ENCODE peak calls at places on chromosomes 5 and 9, in six cellular contexts. One of them, this sample, is unnamed.

GRCh38 chr9:98314381-98315066 is 59.1 kb upstream of the TBC1D2 start:
- DNase-seq in naive thymus-derived CD8-positive, alpha-beta T cell: no peak
- DNase-seq in ureter: no peak
- DNase-seq in HFFc6: peak
- DNase-seq in B cell: no peak
- DNase-seq in activated effector memory CD4-positive, alpha-beta T cell treated with Interleukin-2 at 50 U/mL for 16 hours: no peak
- DNase-seq in this sample: peak

GRCh38 chr9:131803758-131804411 is 64.0 kb upstream of the RAPGEF1 start:
- DNase-seq in activated effector memory CD4-positive, alpha-beta T cell treated with Interleukin-2 at 50 U/mL for 16 hours: no peak
- DNase-seq in ureter: no peak
- DNase-seq in naive thymus-derived CD8-positive, alpha-beta T cell: no peak
- DNase-seq in HFFc6: no peak
- DNase-seq in B cell: no peak
- DNase-seq in this sample: no peak

GRCh38 chr9:18256574-18256973 is 217.4 kb upstream of the ADAMTSL1 start:
- DNase-seq in ureter: no peak
- DNase-seq in B cell: no peak
- DNase-seq in naive thymus-derived CD8-positive, alpha-beta T cell: no peak
- DNase-seq in activated effector memory CD4-positive, alpha-beta T cell treated with Interleukin-2 at 50 U/mL for 16 hours: no peak
- DNase-seq in HFFc6: peak
- DNase-seq in this sample: peak

GRCh38 chr5:106205916-106206571 is 1464.7 kb downstream of the EFNA5 start:
- DNase-seq in ureter: no peak
- DNase-seq in HFFc6: no peak
- DNase-seq in B cell: no peak
- DNase-seq in naive thymus-derived CD8-positive, alpha-beta T cell: no peak
- DNase-seq in activated effector memory CD4-positive, alpha-beta T cell treated with Interleukin-2 at 50 U/mL for 16 hours: no peak
- DNase-seq in this sample: no peak

GRCh38 chr9:97853056-97853843 is at the start of gene FOXE1:
- DNase-seq in ureter: no peak
- DNase-seq in HFFc6: no peak
- DNase-seq in naive thymus-derived CD8-positive, alpha-beta T cell: no peak
- DNase-seq in B cell: peak
- DNase-seq in activated effector memory CD4-positive, alpha-beta T cell treated with Interleukin-2 at 50 U/mL for 16 hours: no peak
- DNase-seq in this sample: no peak

GRCh38 chr9:124590886-124591641 is 83.9 kb upstream of the NR5A1 start:
- DNase-seq in B cell: no peak
- DNase-seq in ureter: no peak
- DNase-seq in activated effector memory CD4-positive, alpha-beta T cell treated with Interleukin-2 at 50 U/mL for 16 hours: no peak
- DNase-seq in naive thymus-derived CD8-positive, alpha-beta T cell: no peak
- DNase-seq in HFFc6: no peak
- DNase-seq in this sample: no peak

GRCh38 chr9:135992486-135993408 is 31.6 kb upstream of the UBAC1 start:
- DNase-seq in HFFc6: peak
- DNase-seq in activated effector memory CD4-positive, alpha-beta T cell treated with Interleukin-2 at 50 U/mL for 16 hours: peak
- DNase-seq in naive thymus-derived CD8-positive, alpha-beta T cell: peak
- DNase-seq in ureter: peak
- DNase-seq in B cell: peak
- DNase-seq in this sample: peak

GRCh38 chr5:61817472-61818326 is 485.6 kb downstream of the ZSWIM6 start:
- DNase-seq in HFFc6: peak
- DNase-seq in ureter: no peak
- DNase-seq in B cell: no peak
- DNase-seq in activated effector memory CD4-positive, alpha-beta T cell treated with Interleukin-2 at 50 U/mL for 16 hours: no peak
- DNase-seq in naive thymus-derived CD8-positive, alpha-beta T cell: no peak
- DNase-seq in this sample: peak

GRCh38 chr9:133547116-133547515 is 12.6 kb downstream of the ADAMTSL2 start:
- DNase-seq in ureter: no peak
- DNase-seq in B cell: no peak
- DNase-seq in HFFc6: no peak
- DNase-seq in naive thymus-derived CD8-positive, alpha-beta T cell: no peak
- DNase-seq in activated effector memory CD4-positive, alpha-beta T cell treated with Interleukin-2 at 50 U/mL for 16 hours: no peak
- DNase-seq in this sample: no peak

GRCh38 chr5:108326982-108327381 is 54.9 kb downstream of the FBXL17 start:
- DNase-seq in HFFc6: no peak
- DNase-seq in naive thymus-derived CD8-positive, alpha-beta T cell: no peak
- DNase-seq in activated effector memory CD4-positive, alpha-beta T cell treated with Interleukin-2 at 50 U/mL for 16 hours: no peak
- DNase-seq in ureter: no peak
- DNase-seq in B cell: no peak
- DNase-seq in this sample: no peak

GRCh38 chr5:153159611-153160010 is 330.9 kb upstream of the GRIA1 start:
- DNase-seq in ureter: no peak
- DNase-seq in naive thymus-derived CD8-positive, alpha-beta T cell: no peak
- DNase-seq in B cell: no peak
- DNase-seq in HFFc6: peak
- DNase-seq in activated effector memory CD4-positive, alpha-beta T cell treated with Interleukin-2 at 50 U/mL for 16 hours: no peak
- DNase-seq in this sample: peak

GRCh38 chr9:100554935-100555401 is 22.9 kb upstream of the CAVIN4 start:
- DNase-seq in activated effector memory CD4-positive, alpha-beta T cell treated with Interleukin-2 at 50 U/mL for 16 hours: no peak
- DNase-seq in naive thymus-derived CD8-positive, alpha-beta T cell: no peak
- DNase-seq in B cell: no peak
- DNase-seq in HFFc6: no peak
- DNase-seq in ureter: no peak
- DNase-seq in this sample: no peak

GRCh38 chr5:142571351-142571750 is 114.5 kb downstream of the FGF1 start:
- DNase-seq in B cell: no peak
- DNase-seq in activated effector memory CD4-positive, alpha-beta T cell treated with Interleukin-2 at 50 U/mL for 16 hours: no peak
- DNase-seq in ureter: no peak
- DNase-seq in naive thymus-derived CD8-positive, alpha-beta T cell: no peak
- DNase-seq in HFFc6: no peak
- DNase-seq in this sample: no peak

GRCh38 chr5:89128930-89129625 is 246.1 kb upstream of the MEF2C start:
- DNase-seq in B cell: no peak
- DNase-seq in HFFc6: no peak
- DNase-seq in activated effector memory CD4-positive, alpha-beta T cell treated with Interleukin-2 at 50 U/mL for 16 hours: no peak
- DNase-seq in ureter: no peak
- DNase-seq in naive thymus-derived CD8-positive, alpha-beta T cell: no peak
- DNase-seq in this sample: no peak

GRCh38 chr9:113516840-113517577 is 53.5 kb downstream of the RGS3 start:
- DNase-seq in activated effector memory CD4-positive, alpha-beta T cell treated with Interleukin-2 at 50 U/mL for 16 hours: peak
- DNase-seq in ureter: no peak
- DNase-seq in B cell: peak
- DNase-seq in HFFc6: no peak
- DNase-seq in naive thymus-derived CD8-positive, alpha-beta T cell: peak
- DNase-seq in this sample: no peak

GRCh38 chr5:60959156-60959555 is 14.2 kb downstream of the NDUFAF2 start:
- DNase-seq in ureter: no peak
- DNase-seq in activated effector memory CD4-positive, alpha-beta T cell treated with Interleukin-2 at 50 U/mL for 16 hours: no peak
- DNase-seq in HFFc6: peak
- DNase-seq in naive thymus-derived CD8-positive, alpha-beta T cell: no peak
- DNase-seq in B cell: no peak
- DNase-seq in this sample: peak

GRCh38 chr9:78707481-78707977 is 410.6 kb downstream of the PSAT1 start:
- DNase-seq in ureter: no peak
- DNase-seq in naive thymus-derived CD8-positive, alpha-beta T cell: no peak
- DNase-seq in B cell: peak
- DNase-seq in HFFc6: peak
- DNase-seq in activated effector memory CD4-positive, alpha-beta T cell treated with Interleukin-2 at 50 U/mL for 16 hours: no peak
- DNase-seq in this sample: peak

GRCh38 chr9:86965627-86966395 is 18.5 kb upstream of the GAS1 start:
- DNase-seq in naive thymus-derived CD8-positive, alpha-beta T cell: no peak
- DNase-seq in HFFc6: no peak
- DNase-seq in activated effector memory CD4-positive, alpha-beta T cell treated with Interleukin-2 at 50 U/mL for 16 hours: no peak
- DNase-seq in ureter: no peak
- DNase-seq in B cell: no peak
- DNase-seq in this sample: no peak